ENCODE peak calls at places on chromosome 21, in nine cellular contexts. Z is CD8-positive, alpha-beta T cell; F is stomach; E is A673; V is cardiac fibroblast; J is neural progenitor cell; C is heart left ventricle; T is fibroblast of pulmonary artery; W is fibroblast of lung. N is an unnamed sample.
A peak's percentile ranks its signal among the peaks of the same experiment; 100 is the strongest.

GRCh38 chr21:19621837-19622496 is 1218.4 kb upstream of the TMPRSS15 start:
- DNase-seq in Z (no peak), F (no peak), E (no peak), V (no peak), J (no peak), C (no peak), T (no peak), W (no peak), N (peak; percentile 20)

GRCh38 chr21:16377120-16377658 is 647.4 kb downstream of the USP25 start:
- DNase-seq in Z (no peak), F (no peak), E (no peak), V (no peak), J (no peak), C (no peak), T (no peak), W (no peak), N (no peak)

GRCh38 chr21:46554431-46555224 is 50.3 kb downstream of the S100B start:
- DNase-seq in Z (no peak), F (peak; percentile 25), E (no peak), V (no peak), J (no peak), C (no peak), T (no peak), W (no peak), N (no peak)

GRCh38 chr21:31543191-31543590 is 116.3 kb upstream of the SOD1 start:
- DNase-seq in Z (no peak), F (no peak), E (no peak), V (peak; percentile 12), J (no peak), C (no peak), T (peak; percentile 65), W (peak; percentile 95), N (peak; percentile 5)

GRCh38 chr21:46423546-46424061 is 35.1 kb upstream of the DIP2A start:
- DNase-seq in Z (no peak), F (no peak), E (no peak), V (no peak), J (peak; percentile 38), C (peak; percentile 15), T (no peak), W (no peak), N (no peak)

GRCh38 chr21:37871121-37871862 is 45.0 kb downstream of the KCNJ6 start:
- DNase-seq in Z (no peak), F (no peak), E (no peak), V (peak; percentile 94), J (no peak), C (no peak), T (peak; percentile 49), W (peak; percentile 70), N (no peak)

GRCh38 chr21:39348040-39348354 is 891 bp downstream of the HMGN1 start:
- DNase-seq in Z (no peak), F (no peak), E (no peak), V (no peak), J (no peak), C (no peak), T (no peak), W (no peak), N (no peak)

GRCh38 chr21:42654179-42654912 is 925 bp downstream of the PDE9A start:
- DNase-seq in Z (no peak), F (no peak), E (peak; percentile 78), V (no peak), J (peak; percentile 88), C (no peak), T (no peak), W (no peak), N (no peak)

GRCh38 chr21:17003221-17003620 is 509.6 kb upstream of the CXADR start:
- DNase-seq in Z (no peak), F (no peak), E (no peak), V (peak; percentile 25), J (no peak), C (no peak), T (peak; percentile 29), W (peak; percentile 25), N (no peak)

GRCh38 chr21:17501107-17502006 is 11.5 kb upstream of the CXADR start:
- DNase-seq in Z (no peak), F (no peak), E (no peak), V (no peak), J (no peak), C (no peak), T (no peak), W (no peak), N (no peak)

GRCh38 chr21:46054447-46054846 is 43.5 kb upstream of the COL6A2 start:
- DNase-seq in Z (no peak), F (no peak), E (no peak), V (no peak), J (peak; percentile 57), C (no peak), T (peak; percentile 44), W (peak; percentile 55), N (no peak)

GRCh38 chr21:42389449-42389835 is 6.4 kb downstream of the TMPRSS3 start:
- DNase-seq in Z (no peak), F (peak; percentile 83), E (no peak), V (no peak), J (peak; percentile 42), C (no peak), T (no peak), W (no peak), N (peak; percentile 54)

DNA sequence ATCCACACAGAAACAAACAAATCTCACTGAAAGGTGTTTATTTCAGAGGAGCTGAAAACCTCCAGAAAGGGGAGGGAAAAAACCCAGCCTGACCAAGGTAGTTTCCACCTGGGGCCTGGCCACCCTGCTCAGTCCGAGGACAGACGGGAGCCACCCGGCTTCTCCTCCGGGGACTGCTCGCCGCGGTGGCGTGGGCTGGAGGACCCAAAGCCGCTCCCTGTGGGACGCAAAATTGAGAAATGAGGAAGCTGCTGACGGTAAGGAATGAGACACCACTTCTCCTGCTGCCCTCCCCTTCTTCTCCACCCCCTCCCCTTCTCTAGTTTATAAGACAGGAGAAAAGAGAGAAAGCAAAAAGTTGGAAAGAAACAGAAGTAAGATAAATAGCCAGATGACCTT is 12.7 kb downstream of the ITGB2 start:
- DNase-seq in Z (peak; percentile 4), F (no peak), E (peak; percentile 63), V (peak; percentile 41), J (no peak), C (peak; percentile 58), T (peak; percentile 42), W (no peak), N (peak; percentile 29)
- TF ChIP-seq CTCF in Z (no peak), F (no peak), E (no peak), V (no peak), J (no peak), C (no peak), T (no peak), W (no peak), N (no peak)

GRCh38 chr21:25313891-25314646 is 293.2 kb downstream of the MRPL39 start:
- DNase-seq in Z (no peak), F (no peak), E (peak; percentile 11), V (peak; percentile 62), J (no peak), C (no peak), T (peak; percentile 67), W (peak; percentile 70), N (no peak)
- H3K4me3 ChIP-seq in Z (no peak overlapping the region), F (no peak overlapping the region), E (no peak overlapping the region), V (no peak overlapping the region), J (no peak overlapping the region), C (no peak overlapping the region), T (no peak overlapping the region), W (peak overlapping the region; percentile 7), N (no peak overlapping the region)

GRCh38 chr21:36035381-36035791 is 24.9 kb downstream of the SETD4 start:
- DNase-seq in Z (no peak), F (peak; percentile 32), E (no peak), V (no peak), J (peak; percentile 52), C (no peak), T (no peak), W (no peak), N (no peak)
- TF ChIP-seq CTCF in Z (no peak), F (no peak), E (no peak), V (no peak), J (peak; percentile 27), C (no peak), T (no peak), W (no peak), N (no peak)

GRCh38 chr21:43916076-43916475 is 51.1 kb downstream of the AGPAT3 start:
- DNase-seq in Z (no peak), F (no peak), E (no peak), V (no peak), J (no peak), C (no peak), T (no peak), W (no peak), N (no peak)

GRCh38 chr21:43918385-43918947 is 53.4 kb downstream of the AGPAT3 start:
- DNase-seq in Z (no peak), F (no peak), E (no peak), V (no peak), J (no peak), C (no peak), T (no peak), W (no peak), N (no peak)

GRCh38 chr21:43919283-43919682 is 54.3 kb downstream of the AGPAT3 start:
- DNase-seq in Z (no peak), F (no peak), E (no peak), V (no peak), J (no peak), C (no peak), T (no peak), W (no peak), N (no peak)

GRCh38 chr21:43916691-43917514 is 51.9 kb downstream of the AGPAT3 start:
- DNase-seq in Z (peak; percentile 87), F (no peak), E (no peak), V (no peak), J (no peak), C (no peak), T (no peak), W (peak; percentile 35), N (no peak)

DNA sequence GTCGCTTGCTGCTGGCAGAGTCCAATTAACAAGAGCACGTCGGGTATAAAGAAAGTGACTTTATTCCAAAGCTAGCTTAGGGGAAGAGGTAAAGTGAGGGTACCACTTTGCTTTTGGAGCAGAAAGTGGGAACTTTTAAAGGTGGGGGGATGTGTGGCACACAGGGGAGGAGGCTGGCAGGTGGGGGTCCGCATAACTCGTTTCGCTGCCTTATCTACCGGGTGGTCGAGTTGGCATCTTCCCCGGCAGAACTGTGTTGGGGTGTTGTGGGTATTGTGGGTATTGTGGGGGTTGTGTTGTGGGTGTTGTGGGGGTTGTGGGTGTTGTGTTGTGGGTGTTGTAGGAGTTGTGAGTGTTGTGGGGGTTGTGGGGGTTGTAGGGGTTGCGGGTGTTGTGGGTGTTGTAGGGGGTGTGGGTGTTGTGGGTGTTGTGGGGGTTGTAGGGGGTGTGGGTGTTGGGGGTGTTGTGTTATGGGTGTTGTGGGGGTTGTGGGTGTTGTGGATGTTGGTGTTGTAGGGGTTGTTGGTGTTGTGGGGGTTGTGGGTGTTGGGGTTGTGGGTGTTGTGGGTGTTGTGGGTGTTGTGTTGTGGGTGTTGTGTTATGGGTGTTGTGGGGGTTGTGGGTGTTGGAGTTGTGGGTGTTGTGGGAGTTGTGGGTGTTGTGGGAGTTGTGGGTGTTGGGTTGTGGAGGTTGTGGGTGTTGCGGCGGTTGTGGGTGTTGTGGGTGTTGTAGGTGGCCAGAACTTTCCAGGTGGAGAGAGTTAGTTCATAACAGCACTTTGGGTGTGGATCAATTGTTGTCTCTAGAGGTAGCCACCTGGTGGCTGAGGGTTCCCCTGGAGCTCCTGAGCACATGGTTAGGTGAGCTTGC is 52.7 kb downstream of the AGPAT3 start:
- DNase-seq in Z (peak; percentile 39), F (peak; percentile 55), E (no peak), V (no peak), J (no peak), C (no peak), T (no peak), W (no peak), N (peak; percentile 34)
- H3K4me3 ChIP-seq in Z (peak overlapping the region; percentile 51), F (no peak overlapping the region), E (no peak overlapping the region), V (no peak overlapping the region), J (no peak overlapping the region), C (no peak overlapping the region), T (no peak overlapping the region), W (no peak overlapping the region), N (no peak overlapping the region)

N was measured in body of pancreas.